ENCODE peak calls at places on chromosomes 6 and 20, in eight cellular contexts. L, D, O, G, F, I, N and X are unnamed samples.

GRCh38 chr6:107867302-107867615 is 43.1 kb upstream of the SCML4 start:
- DNase-seq in O (no peak), F (no peak), D (no peak), G (no peak), L (no peak), N (no peak), I (no peak), X (no peak)

GRCh38 chr20:62875419-62876355 is 14.1 kb upstream of the TCFL5 start:
- DNase-seq in D (no peak), G (no peak), F (peak), N (peak), I (peak), O (peak), L (peak), X (peak)

GRCh38 chr6:34132486-34133185 is 13.3 kb downstream of the GRM4 start:
- DNase-seq in I (peak), D (no peak), L (peak), N (peak), F (peak), G (no peak), O (peak), X (peak)

GRCh38 chr6:111759836-111760785 is 113.1 kb downstream of the FYN start:
- DNase-seq in F (no peak), L (no peak), N (peak), D (no peak), I (no peak), G (no peak), O (peak), X (peak)

GRCh38 chr6:37173573-37174195 is 3.7 kb downstream of the PIM1 start:
- DNase-seq in F (no peak), O (peak), N (no peak), L (no peak), G (no peak), I (no peak), D (no peak), X (no peak)

GRCh38 chr20:48697845-48698491 is 129.8 kb downstream of the PREX1 start:
- DNase-seq in G (peak), L (peak), N (peak), D (peak), F (peak), O (peak), I (peak), X (peak)

GRCh38 chr6:151075527-151075926 is 164.2 kb upstream of the AKAP12 start:
- DNase-seq in L (no peak), G (no peak), D (no peak), F (no peak), N (peak), O (peak), I (no peak), X (peak)

GRCh38 chr20:60453847-60454246 is 495.6 kb downstream of the CDH26 start:
- DNase-seq in F (peak), L (no peak), O (no peak), I (no peak), G (no peak), D (no peak), N (no peak), X (no peak)

GRCh38 chr20:46226602-46227001 is 81.7 kb downstream of the CDH22 start:
- DNase-seq in I (no peak), O (peak), D (no peak), N (no peak), L (no peak), F (no peak), G (no peak), X (peak)

GRCh38 chr20:58717278-58718091 is 24.9 kb downstream of the NPEPL1 start:
- DNase-seq in G (no peak), F (no peak), O (no peak), N (no peak), D (no peak), I (no peak), L (no peak), X (peak)

GRCh38 chr6:21664263-21665081 is 70.9 kb downstream of the SOX4 start:
- DNase-seq in N (no peak), D (no peak), L (peak), O (peak), F (peak), G (peak), I (no peak), X (no peak)

GRCh38 chr20:50191566-50192363 is 1.1 kb downstream of the CEBPB start:
- DNase-seq in F (peak), I (no peak), G (peak), O (no peak), L (peak), N (peak), D (no peak), X (peak)

GRCh38 chr6:167426074-167426473 is 101.2 kb downstream of the TTLL2 start:
- DNase-seq in D (no peak), I (no peak), O (no peak), G (no peak), F (no peak), L (no peak), N (no peak), X (no peak)

GRCh38 chr6:20660534-20660933 is 126.3 kb downstream of the CDKAL1 start:
- DNase-seq in O (no peak), D (no peak), N (no peak), F (no peak), L (no peak), G (no peak), I (no peak), X (no peak)

GRCh38 chr20:11459090-11459877 is 458.4 kb upstream of the BTBD3 start:
- DNase-seq in F (no peak), O (no peak), G (no peak), I (no peak), D (no peak), N (peak), L (no peak), X (no peak)

GRCh38 chr6:41445268-41445667 is 100.9 kb upstream of the FOXP4 start:
- DNase-seq in L (no peak), F (no peak), D (no peak), N (no peak), O (no peak), G (no peak), I (no peak), X (no peak)

GRCh38 chr6:75244063-75244575 is 518 bp upstream of the COX7A2 start:
- DNase-seq in G (no peak), I (no peak), N (peak), L (no peak), F (no peak), D (no peak), O (peak), X (no peak)

GRCh38 chr6:135419162-135419561 is 78.4 kb downstream of the AHI1 start:
- DNase-seq in N (peak), I (peak), D (no peak), F (no peak), O (peak), L (no peak), G (no peak), X (peak)

GRCh38 chr6:9502991-9503761 is 911.7 kb downstream of the TFAP2A start:
- DNase-seq in G (no peak), N (peak), D (peak), L (no peak), F (no peak), I (no peak), O (peak), X (no peak)

GRCh38 chr20:17928211-17928611 is 40.4 kb downstream of the SNX5 start:
- DNase-seq in O (peak), G (no peak), N (no peak), F (no peak), L (peak), I (no peak), D (no peak), X (no peak)

GRCh38 chr6:159306134-159306537 is 136.9 kb downstream of the FNDC1 start:
- DNase-seq in O (no peak), N (peak), L (no peak), G (no peak), F (no peak), D (no peak), I (no peak), X (no peak)

GRCh38 chr6:37524025-37524647 is 24.4 kb upstream of the CCDC167 start:
- DNase-seq in G (no peak), D (no peak), N (no peak), L (no peak), I (no peak), F (no peak), O (peak), X (peak)

GRCh38 chr20:25216199-25216945 is 20.9 kb downstream of the ENTPD6 start:
- DNase-seq in I (no peak), G (no peak), O (no peak), D (no peak), F (no peak), N (no peak), L (no peak), X (no peak)

GRCh38 chr6:144278659-144279314 is 6.3 kb upstream of the UTRN start:
- DNase-seq in G (no peak), I (no peak), F (no peak), D (no peak), L (no peak), O (no peak), N (no peak), X (no peak)

DNA sequence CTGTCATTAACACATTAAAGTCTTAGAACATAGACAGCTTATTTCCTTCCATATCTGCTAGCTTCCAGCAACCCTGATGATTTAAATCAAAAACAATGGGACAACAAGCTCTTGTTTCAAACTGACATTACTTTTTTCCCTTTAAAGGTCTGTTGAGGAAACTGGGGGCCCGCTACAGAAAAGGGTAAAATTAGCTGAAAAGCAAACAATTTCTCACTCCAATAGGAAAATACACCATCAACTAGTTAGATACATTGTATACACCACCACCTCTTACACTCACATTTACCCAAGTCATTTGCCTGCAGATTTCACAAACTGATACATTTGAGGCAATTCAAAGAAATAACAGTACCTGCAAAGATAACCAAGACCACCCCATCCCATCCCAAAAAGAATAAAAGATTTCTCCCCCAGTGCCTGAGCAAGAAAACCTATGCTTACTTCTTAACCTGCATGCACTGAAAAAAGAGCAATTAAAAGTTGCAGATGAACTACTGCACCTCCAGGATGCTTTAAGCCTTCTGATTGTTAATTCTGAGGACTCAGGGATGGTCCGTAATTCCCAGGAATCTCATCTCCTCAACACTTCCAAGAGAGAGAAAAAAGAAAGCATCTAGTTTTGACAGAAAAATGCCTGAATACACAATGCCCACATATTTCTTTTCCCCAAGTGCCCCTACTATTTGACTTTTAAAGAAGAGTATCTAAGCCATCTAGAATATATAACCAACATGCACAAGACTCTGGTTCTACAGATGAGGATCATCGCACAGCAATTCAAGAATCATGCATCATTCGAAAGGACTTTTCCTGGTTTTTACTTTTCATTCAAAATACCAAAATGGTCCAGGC is 5.6 kb downstream of the ZMYND8 start:
- DNase-seq in F (no peak), G (no peak), D (no peak), I (no peak), O (no peak), N (no peak), L (no peak), X (no peak)
- H3K4me3 ChIP-seq in F (peak), G (peak), D (peak), I (peak), O (peak), N (no peak), L (no peak), X (no peak)

DNA sequence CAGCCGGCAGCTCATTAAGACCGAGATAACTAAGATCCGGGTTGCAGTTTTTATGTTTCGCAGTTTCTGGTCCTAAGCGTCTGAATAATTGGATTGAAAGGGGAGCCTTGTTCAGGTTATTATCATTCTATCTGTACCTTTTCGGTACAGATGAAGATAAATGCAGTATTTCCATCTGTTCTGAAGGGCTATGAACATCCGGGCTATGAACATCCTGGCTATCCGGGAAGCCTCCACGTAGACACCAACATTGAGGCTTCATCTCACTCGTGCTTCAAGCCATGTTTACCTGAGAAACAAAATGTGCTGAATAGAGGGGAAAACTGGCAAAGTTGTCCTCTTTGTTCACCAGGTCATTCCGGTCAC is 399 bp upstream of the REPS1 start:
- DNase-seq in D (no peak), I (no peak), N (peak), L (no peak), F (no peak), O (peak), G (no peak), X (no peak)
- TF ChIP-seq CTCF in D (peak), I (peak), N (no peak), L (no peak), F (no peak), O (no peak), G (no peak), X (no peak)

DNA sequence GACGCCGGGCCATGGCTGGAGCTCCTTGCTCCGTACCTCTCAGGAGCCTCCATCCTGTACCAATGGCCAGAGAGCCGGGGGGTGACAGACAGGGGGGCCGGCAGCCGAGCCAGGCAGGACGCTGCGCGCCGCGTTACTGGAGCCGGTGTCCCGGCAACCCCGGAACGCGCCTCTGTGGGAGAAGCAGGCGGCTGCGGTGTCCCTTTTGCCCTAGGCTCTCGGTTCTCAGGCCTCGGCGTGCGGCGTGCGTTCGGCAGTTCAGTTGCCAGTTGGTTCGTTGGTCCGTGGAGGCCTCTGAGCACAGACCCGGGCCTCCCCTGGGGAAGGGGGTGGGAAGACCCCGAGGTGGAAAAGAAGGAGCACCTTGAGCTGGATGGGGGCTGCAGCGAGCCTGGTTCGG is at the start of gene SPATS1:
- DNase-seq in I (no peak), D (no peak), L (peak), N (no peak), G (no peak), O (no peak), F (no peak), X (peak)
- H3K4me3 ChIP-seq in I (no peak), D (no peak), L (no peak), N (no peak), G (peak), O (no peak), F (no peak), X (no peak)

DNA sequence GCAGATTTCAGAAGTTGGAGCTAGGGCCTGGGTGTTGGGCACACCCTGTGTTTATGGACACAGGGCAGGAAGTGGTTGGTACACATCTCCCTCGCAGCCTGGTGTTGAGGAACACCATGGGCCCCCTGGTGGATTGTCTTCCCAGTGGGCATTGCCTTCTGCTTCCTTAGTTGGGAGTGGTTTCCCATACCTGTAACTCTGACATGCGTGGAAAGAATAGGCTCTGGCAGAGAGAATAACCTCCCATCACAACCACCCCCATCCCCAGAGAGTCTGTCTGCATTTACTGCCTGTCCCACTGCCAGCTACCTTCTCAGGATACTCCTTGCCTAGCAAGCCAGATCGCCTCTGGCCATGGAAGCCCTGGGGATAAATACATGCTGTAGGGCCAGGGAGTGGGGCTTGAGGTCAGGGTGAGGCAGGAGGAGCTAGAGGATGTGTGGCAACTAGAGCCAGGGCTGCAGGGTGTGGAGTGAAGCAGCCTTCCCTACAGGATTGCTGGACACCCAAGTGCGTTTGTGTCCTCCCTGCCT is 14.7 kb downstream of the LRRC73 start:
- DNase-seq in G (no peak), I (no peak), F (no peak), O (peak), L (no peak), D (no peak), N (no peak), X (peak)
- TF ChIP-seq CTCF in G (no peak), I (peak), F (peak), O (peak), L (no peak), D (no peak), N (peak), X (no peak)

DNA sequence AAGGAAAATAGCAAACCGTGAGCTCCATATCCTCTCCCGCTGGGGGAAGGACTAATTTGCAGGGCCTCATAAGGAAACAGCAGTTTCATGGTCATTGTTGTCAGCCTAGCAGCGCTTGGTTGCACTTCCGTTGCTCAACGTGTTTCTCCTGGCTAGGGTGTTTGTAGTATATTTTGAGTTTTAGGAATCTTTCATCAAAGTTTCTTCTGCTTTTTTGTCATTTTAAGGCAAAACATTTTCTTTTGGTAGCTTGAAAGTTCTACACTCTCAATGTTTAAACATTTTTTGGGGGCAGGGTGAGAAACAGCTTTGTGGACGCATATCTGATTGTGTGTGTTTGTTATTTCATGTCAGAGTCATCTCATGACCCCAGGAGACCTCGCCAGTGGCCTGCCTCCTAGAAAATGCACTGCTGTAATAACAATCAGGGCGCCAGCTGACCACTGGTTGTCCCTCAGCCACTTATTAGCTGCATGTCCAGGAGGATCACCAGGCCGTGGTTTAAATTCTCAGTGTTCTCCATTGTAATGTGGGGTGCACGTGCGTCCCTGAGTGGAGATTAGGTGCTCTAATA is 20.6 kb downstream of the JARID2 start:
- DNase-seq in L (no peak), O (no peak), F (no peak), G (no peak), N (no peak), I (no peak), D (no peak), X (no peak)
- H3K4me3 ChIP-seq in L (no peak), O (no peak), F (no peak), G (no peak), N (no peak), I (no peak), D (no peak), X (no peak)